ENCODE peak calls at places on chromosomes 12 and 14, in seven cellular contexts. N, M, P, H, B, U and G are unnamed samples. For H3K27me3, the result is how much of the 10 kb centered on the place peaks cover.

GRCh38 chr14:105488781-105489606 is 2.1 kb upstream of the TEDC1 start:
- DNase-seq in P (no peak), H (no peak), M (no peak), B (no peak), N (peak), U (no peak), G (no peak)

GRCh38 chr12:101877816-101878811 is 734 bp downstream of the DRAM1 start:
- DNase-seq in U (no peak), M (peak), P (peak), H (no peak), B (peak), N (no peak), G (peak)

GRCh38 chr14:91873476-91874265 is 6.3 kb upstream of the TC2N start:
- DNase-seq in M (peak), U (peak), N (no peak), P (peak), B (peak), H (no peak), G (no peak)

GRCh38 chr12:128606970-128607369 is 216.8 kb downstream of the SLC15A4 start:
- DNase-seq in N (no peak), H (no peak), P (no peak), U (no peak), B (no peak), M (no peak), G (no peak)

GRCh38 chr12:1840561-1840960 is 20.2 kb downstream of the LRTM2 start:
- DNase-seq in B (no peak), M (no peak), H (no peak), U (no peak), P (no peak), N (peak), G (no peak)

GRCh38 chr12:31562594-31563328 is 28.2 kb downstream of the DENND5B start:
- DNase-seq in N (no peak), U (no peak), P (no peak), M (no peak), B (no peak), H (no peak), G (no peak)

GRCh38 chr14:103104654-103105511 is 10.4 kb downstream of the EXOC3L4 start:
- DNase-seq in H (peak), M (peak), B (no peak), U (peak), P (peak), N (peak), G (peak)

GRCh38 chr14:30270200-30271161 is 288.5 kb upstream of the G2E3 start:
- DNase-seq in P (peak), U (peak), H (peak), M (peak), B (peak), N (peak), G (peak)

GRCh38 chr12:122999986-123000420 is 19.5 kb downstream of the ARL6IP4 start:
- DNase-seq in N (peak), U (no peak), B (no peak), P (no peak), H (no peak), M (no peak), G (no peak)

GRCh38 chr14:37658174-37658573 is 62.7 kb downstream of the TTC6 start:
- DNase-seq in P (no peak), H (no peak), N (no peak), M (no peak), B (no peak), U (no peak), G (peak)

GRCh38 chr14:20848316-20848954 is 42.8 kb upstream of the RNASE3 start:
- DNase-seq in B (peak), H (peak), U (no peak), N (no peak), M (peak), P (peak), G (no peak)

GRCh38 chr12:116474331-116474730 is 84.8 kb upstream of the MAP1LC3B2 start:
- DNase-seq in N (no peak), M (no peak), B (no peak), U (no peak), H (no peak), P (no peak), G (no peak)

GRCh38 chr12:42705863-42706262 is 116.3 kb upstream of the PRICKLE1 start:
- DNase-seq in N (peak), P (peak), B (peak), H (peak), U (no peak), M (peak), G (peak)

GRCh38 chr12:6752181-6752930 is 585 bp downstream of the MLF2 start:
- DNase-seq in H (peak), N (no peak), U (no peak), B (peak), M (peak), P (peak), G (peak)

GRCh38 chr12:116426391-116427136 is 132.6 kb upstream of the MAP1LC3B2 start:
- DNase-seq in M (peak), H (peak), P (peak), B (peak), U (no peak), N (no peak), G (peak)

GRCh38 chr12:1313906-1314305 is 280.5 kb downstream of the FBXL14 start:
- DNase-seq in M (no peak), B (peak), U (no peak), N (no peak), H (no peak), P (no peak), G (no peak)

GRCh38 chr14:22556021-22556989 is 32.7 kb downstream of the DAD1 start:
- DNase-seq in P (peak), B (peak), U (peak), M (peak), N (peak), H (peak), G (no peak)

GRCh38 chr12:25904442-25904841 is 54.0 kb upstream of the RASSF8 start:
- DNase-seq in M (no peak), P (peak), U (no peak), N (no peak), H (no peak), B (peak), G (no peak)

GRCh38 chr12:42128327-42128726 is 16.3 kb downstream of the GXYLT1 start:
- DNase-seq in P (peak), N (no peak), B (peak), U (no peak), M (no peak), H (peak), G (no peak)

GRCh38 chr12:39003541-39004160 is 98.3 kb upstream of the CPNE8 start:
- DNase-seq in H (no peak), U (no peak), M (no peak), N (no peak), B (no peak), P (no peak), G (peak)

GRCh38 chr14:86971292-86971691 is 1021.7 kb downstream of the GALC start:
- DNase-seq in B (no peak), H (no peak), U (no peak), M (no peak), P (no peak), N (no peak), G (no peak)

GRCh38 chr12:1592444-1593231 is 1.7 kb downstream of the FBXL14 start:
- DNase-seq in P (peak), U (peak), H (peak), M (peak), B (peak), N (no peak), G (peak)

GRCh38 chr14:100281286-100282082 is 24.8 kb downstream of the SLC25A29 start:
- DNase-seq in P (no peak), H (no peak), M (no peak), U (no peak), B (peak), N (no peak), G (no peak)

GRCh38 chr12:124743479-124744272 is 120.0 kb downstream of the SCARB1 start:
- DNase-seq in B (no peak), H (no peak), M (no peak), P (no peak), U (no peak), N (no peak), G (no peak)

GRCh38 chr14:67418368-67419174 is 6.6 kb upstream of the PLEK2 start:
- DNase-seq in N (no peak), M (no peak), P (no peak), U (no peak), H (no peak), B (peak), G (no peak)

GRCh38 chr14:34465069-34465859 is 3.2 kb upstream of the SPTSSA start:
- DNase-seq in B (peak), M (no peak), P (peak), H (peak), N (no peak), U (no peak), G (no peak)

GRCh38 chr12:14157129-14157747 is 175.8 kb upstream of the GRIN2B start:
- DNase-seq in P (no peak), B (no peak), H (no peak), N (no peak), U (no peak), M (no peak), G (no peak)

GRCh38 chr12:99476956-99477355 is 170.6 kb upstream of the GARIN6 start:
- DNase-seq in N (no peak), P (no peak), M (no peak), U (no peak), H (no peak), B (no peak), G (no peak)

GRCh38 chr12:5872745-5873144 is 72.3 kb downstream of the ANO2 start:
- DNase-seq in P (peak), U (no peak), N (no peak), M (no peak), B (peak), H (peak), G (no peak)

GRCh38 chr12:96687719-96688118 is 198.3 kb downstream of the CFAP54 start:
- DNase-seq in P (no peak), U (no peak), B (no peak), M (no peak), H (no peak), N (no peak), G (no peak)

GRCh38 chr12:111122458-111122878 is 202.1 kb upstream of the MYL2 start:
- DNase-seq in M (no peak), N (no peak), U (no peak), P (no peak), B (peak), H (no peak), G (peak)

GRCh38 chr12:69994593-69995222 is 169.7 kb downstream of the MYRFL start:
- DNase-seq in B (no peak), H (no peak), N (no peak), P (no peak), U (no peak), M (peak), G (no peak)

GRCh38 chr12:49340971-49341776 is 4.2 kb upstream of the C1QL4 start:
- DNase-seq in P (no peak), N (no peak), H (no peak), M (no peak), B (no peak), U (no peak), G (no peak)

GRCh38 chr12:49338830-49339463 is 2.0 kb upstream of the C1QL4 start:
- DNase-seq in P (no peak), N (no peak), U (no peak), H (no peak), B (no peak), M (no peak), G (no peak)

GRCh38 chr12:49340095-49340870 is 3.3 kb upstream of the C1QL4 start:
- DNase-seq in H (no peak), P (no peak), N (no peak), U (no peak), M (no peak), B (no peak), G (no peak)

GRCh38 chr12:49341777-49342065 is 4.7 kb upstream of the C1QL4 start:
- DNase-seq in B (no peak), N (no peak), H (no peak), P (no peak), U (no peak), M (no peak), G (no peak)

DNA sequence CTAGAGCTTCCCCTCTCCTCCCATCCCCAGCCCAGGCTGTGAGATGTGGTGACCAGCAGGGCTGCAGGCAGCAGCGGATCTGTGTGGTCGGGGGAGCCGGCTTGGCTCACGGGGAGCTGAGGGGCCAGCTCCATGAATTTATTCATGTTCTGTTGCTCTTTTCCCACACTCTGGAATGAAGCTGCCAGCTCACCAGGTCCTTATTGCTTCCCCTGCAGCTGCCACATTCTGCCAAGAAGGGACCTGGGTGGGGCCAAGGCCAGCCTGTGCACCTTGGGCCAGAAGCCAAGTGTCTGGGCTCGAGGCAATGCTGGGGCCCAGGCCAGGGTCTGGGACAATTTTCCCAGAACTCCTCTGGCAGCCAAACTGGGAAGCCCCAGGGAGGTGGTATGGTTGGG is 2.5 kb upstream of the C1QL4 start:
- DNase-seq in U (no peak), P (no peak), B (no peak), H (no peak), N (no peak), M (peak), G (no peak)
- H3K4me3 ChIP-seq in U (no peak), P (no peak), B (no peak), H (no peak), N (no peak), M (no peak), G (no peak)

GRCh38 chr12:32981139-32981538 is 84.6 kb upstream of the PKP2 start:
- DNase-seq in H (no peak), N (no peak), P (no peak), U (no peak), B (no peak), M (no peak), G (no peak)

GRCh38 chr12:32983332-32983731 is 86.8 kb upstream of the PKP2 start:
- DNase-seq in H (no peak), B (no peak), M (no peak), U (no peak), N (no peak), P (no peak), G (no peak)

GRCh38 chr12:32987526-32987925 is 90.9 kb upstream of the PKP2 start:
- DNase-seq in B (no peak), H (no peak), M (no peak), N (no peak), U (no peak), P (no peak), G (no peak)

GRCh38 chr12:32988982-32989381 is 92.4 kb upstream of the PKP2 start:
- DNase-seq in U (no peak), B (no peak), N (no peak), H (peak), M (no peak), P (peak), G (no peak)

GRCh38 chr12:32983968-32984367 is 87.4 kb upstream of the PKP2 start:
- DNase-seq in P (no peak), H (no peak), B (no peak), U (no peak), M (no peak), N (no peak), G (peak)
- H3K27me3 ChIP-seq in P (under half), H (under half), B (under half), U (under half), M (under half), N (under half), G (under half)

DNA sequence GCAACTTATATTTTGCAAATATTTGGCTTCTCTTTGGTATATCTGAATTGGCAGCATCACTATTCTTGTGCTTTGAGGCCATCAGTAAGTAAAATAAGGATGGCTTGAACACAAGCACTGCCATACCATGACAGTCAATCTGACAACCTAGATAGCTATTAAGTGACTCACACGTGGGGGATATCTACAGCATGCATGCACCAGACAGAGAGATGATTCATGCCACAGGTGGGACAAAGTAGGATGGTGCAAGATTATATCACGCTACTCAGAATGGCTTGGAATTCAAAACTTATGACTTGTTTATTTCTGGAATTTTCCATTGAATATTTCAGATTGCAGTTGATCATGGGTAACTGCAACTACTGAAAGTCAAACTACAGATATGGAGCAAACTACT is 675.6 kb upstream of the MDGA2 start:
- DNase-seq in H (peak), M (no peak), U (no peak), N (no peak), B (peak), P (peak), G (no peak)
- H3K4me3 ChIP-seq in H (no peak), M (no peak), U (no peak), N (no peak), B (no peak), P (no peak), G (no peak)

GRCh38 chr14:60723218-60724079 is 702 bp downstream of the SIX4 start:
- DNase-seq in N (peak), M (peak), B (peak), H (peak), U (peak), P (peak), G (peak)
- H3K27me3 ChIP-seq in N (under half), M (under half), B (under half), H (under half), U (under half), P (under half), G (under half)

GRCh38 chr12:106274575-106275081 is 26.8 kb upstream of the CKAP4 start:
- DNase-seq in U (no peak), P (peak), B (no peak), H (peak), N (no peak), M (peak), G (no peak)
- H3K4me3 ChIP-seq in U (no peak), P (no peak), B (no peak), H (no peak), N (no peak), M (no peak), G (no peak)

DNA sequence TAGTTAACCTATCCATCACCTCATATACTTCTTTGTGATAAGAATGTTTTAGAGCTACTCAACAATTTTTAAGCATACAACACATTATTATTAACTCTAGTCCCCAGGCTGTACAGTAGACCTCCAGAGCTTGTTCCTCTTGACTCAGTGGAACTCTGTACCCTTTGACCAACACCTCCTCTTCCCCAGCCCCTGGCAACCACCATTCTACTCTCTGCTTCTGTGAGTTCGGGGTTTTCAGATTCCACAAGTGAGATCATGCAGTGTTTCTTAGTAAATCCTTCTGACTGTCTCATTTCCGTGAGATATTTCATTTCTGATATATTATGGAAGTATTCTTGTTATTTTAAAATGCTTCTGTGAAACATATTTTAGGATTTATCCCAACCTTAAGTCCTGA is 200.7 kb downstream of the PCNX1 start:
- DNase-seq in N (no peak), B (no peak), P (no peak), H (no peak), U (no peak), M (no peak), G (no peak)
- H3K27me3 ChIP-seq in N (under half), B (under half), P (under half), H (under half), U (under half), M (under half), G (under half)

GRCh38 chr12:131607658-131608447 is 103.0 kb upstream of the SFSWAP start:
- DNase-seq in H (no peak), U (peak), P (no peak), N (no peak), B (no peak), M (no peak), G (no peak)
- H3K4me3 ChIP-seq in H (no peak), U (peak), P (no peak), N (no peak), B (no peak), M (no peak), G (no peak)

GRCh38 chr12:45695035-45695434 is 34.5 kb upstream of the ARID2 start:
- DNase-seq in B (no peak), P (peak), N (no peak), U (no peak), M (no peak), H (peak), G (no peak)
- H3K27me3 ChIP-seq in B (under half), P (under half), N (under half), U (under half), M (under half), H (under half), G (under half)